ENCODE peak calls at places on chromosomes 16 and 17, in seven cellular contexts. Q, B, K, N, J, R and Y are unnamed samples.

GRCh38 chr17:65634533-65634932 is 73.1 kb upstream of the AXIN2 start:
- DNase-seq in K (no peak), Q (no peak), J (no peak), R (no peak), N (peak), B (no peak), Y (no peak)

GRCh38 chr17:43399839-43400328 is 1.1 kb downstream of the ARL4D start:
- DNase-seq in Q (no peak), N (no peak), R (no peak), K (no peak), J (no peak), B (no peak), Y (peak)

GRCh38 chr16:77298638-77299360 is 99.6 kb downstream of the SYCE1L start:
- DNase-seq in K (no peak), N (no peak), B (peak), J (no peak), Q (peak), R (no peak), Y (peak)

GRCh38 chr16:3651461-3652372 is 2.8 kb upstream of the DNASE1 start:
- DNase-seq in R (no peak), K (no peak), J (no peak), Q (no peak), B (no peak), N (no peak), Y (no peak)

GRCh38 chr17:64223931-64224657 is 39.0 kb downstream of the TEX2 start:
- DNase-seq in R (peak), K (no peak), J (no peak), N (no peak), Q (no peak), B (no peak), Y (no peak)

GRCh38 chr17:27558842-27559505 is 72.0 kb upstream of the LGALS9 start:
- DNase-seq in R (no peak), J (no peak), B (no peak), Q (no peak), K (no peak), N (peak), Y (no peak)

GRCh38 chr17:80948091-80948960 is 43.3 kb upstream of the CHMP6 start:
- DNase-seq in J (no peak), K (no peak), R (no peak), Q (no peak), N (no peak), B (no peak), Y (no peak)

GRCh38 chr17:47251421-47251940 is 2.1 kb upstream of the ITGB3 start:
- DNase-seq in K (no peak), N (no peak), Q (no peak), B (no peak), R (no peak), J (no peak), Y (no peak)

GRCh38 chr16:69396187-69397061 is 10.6 kb upstream of the TERF2 start:
- DNase-seq in B (peak), J (peak), R (peak), K (peak), Q (peak), N (peak), Y (peak)

GRCh38 chr17:81189670-81190530 is 23.9 kb upstream of the AATK start:
- DNase-seq in B (no peak), K (no peak), Q (no peak), N (no peak), R (no peak), J (no peak), Y (no peak)

GRCh38 chr17:57862410-57862989 is 12.7 kb upstream of the MRPS23 start:
- DNase-seq in R (no peak), K (no peak), J (no peak), Q (no peak), N (no peak), B (no peak), Y (no peak)

GRCh38 chr16:47198180-47198575 is 54.4 kb upstream of the NETO2 start:
- DNase-seq in Q (no peak), J (no peak), B (no peak), R (no peak), N (no peak), K (no peak), Y (no peak)